ENCODE peak calls at places on chromosomes 1 and 21, in seven cellular contexts. H is SK-N-SH; E is GM20000; G is fibroblast of the aortic adventitia; Q is heart left ventricle; P is CD4-positive, alpha-beta T cell; C is HFF-Myc. M is an unnamed sample.

GRCh38 chr1:181141431-181141910 is 53.0 kb downstream of the IER5 start:
- DNase-seq in H (no peak), E (no peak), G (peak; percentile 82), Q (no peak), P (no peak), C (no peak), M (no peak)

GRCh38 chr1:159214149-159214760 is 9.6 kb downstream of the ACKR1 start:
- DNase-seq in H (peak; percentile 65), E (peak; percentile 53), G (peak; percentile 48), Q (no peak), P (peak; percentile 10), C (peak; percentile 10), M (peak; percentile 32)

GRCh38 chr1:187037973-187038553 is 209.3 kb downstream of the PLA2G4A start:
- DNase-seq in H (no peak), E (no peak), G (no peak), Q (no peak), P (no peak), C (no peak), M (no peak)

GRCh38 chr1:11384170-11384554 is 94.8 kb upstream of the DISP3 start:
- DNase-seq in H (no peak), E (no peak), G (no peak), Q (no peak), P (no peak), C (peak; percentile 38), M (no peak)

GRCh38 chr21:26769613-26770188 is 75.5 kb downstream of the ADAMTS1 start:
- DNase-seq in H (peak; percentile 40), E (no peak), G (peak; percentile 83), Q (no peak), P (no peak), C (no peak), M (no peak)

GRCh38 chr1:160078392-160079195 is 2.7 kb upstream of the KCNJ9 start:
- DNase-seq in H (peak; percentile 68), E (peak; percentile 82), G (peak; percentile 15), Q (no peak), P (peak; percentile 40), C (no peak), M (no peak)

GRCh38 chr21:17577701-17578100 is 35.0 kb downstream of the BTG3 start:
- DNase-seq in H (no peak), E (no peak), G (no peak), Q (no peak), P (no peak), C (no peak), M (no peak)

GRCh38 chr1:67632811-67633478 is 52.1 kb upstream of the GADD45A start:
- DNase-seq in H (peak; percentile 12), E (no peak), G (no peak), Q (no peak), P (no peak), C (no peak), M (no peak)

GRCh38 chr1:40770296-40771070 is 13.1 kb upstream of the KCNQ4 start:
- DNase-seq in H (no peak), E (no peak), G (no peak), Q (no peak), P (no peak), C (no peak), M (no peak)
- TF ChIP-seq CTCF in H (no peak), E (no peak), G (no peak), Q (no peak), P (no peak), C (no peak), M (peak; percentile 8)

GRCh38 chr21:33036430-33037162 is 10.9 kb downstream of the OLIG2 start:
- DNase-seq in H (no peak), E (peak; percentile 51), G (peak; percentile 58), Q (no peak), P (no peak), C (peak; percentile 19), M (no peak)
- TF ChIP-seq CTCF in H (no peak), E (no peak), G (no peak), Q (no peak), P (no peak), C (no peak), M (no peak)

DNA sequence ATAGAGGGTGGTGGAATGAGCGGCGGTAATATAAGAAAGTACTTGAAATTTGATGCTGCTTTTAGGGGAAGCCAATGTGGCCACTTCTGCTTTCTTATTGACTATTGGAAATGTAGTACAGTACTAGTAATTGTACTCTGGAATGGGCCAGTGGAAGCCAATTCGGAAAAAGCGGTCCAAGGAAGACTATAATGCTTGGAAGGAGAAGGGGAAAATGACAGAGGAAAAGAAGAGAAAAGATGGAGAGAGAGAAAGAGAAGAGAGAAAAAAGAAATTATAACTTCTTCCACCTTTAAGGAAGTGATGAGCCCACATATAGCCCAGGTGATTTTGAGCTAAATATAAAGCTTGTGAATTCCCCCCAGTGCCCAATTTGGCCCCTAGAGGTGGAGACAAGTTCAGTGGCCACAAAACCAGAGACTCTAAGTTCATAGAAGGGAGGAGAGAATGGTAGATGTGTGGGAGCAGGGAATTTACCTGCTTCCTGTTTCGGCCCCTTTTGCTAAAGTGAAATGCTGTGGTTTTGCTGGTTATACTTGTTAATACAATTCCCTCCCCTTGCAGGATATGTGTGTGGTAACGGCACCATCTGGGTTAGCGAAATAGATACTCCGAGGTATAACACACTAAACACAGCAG is 35.7 kb upstream of the DUSP10 start:
- DNase-seq in H (no peak), E (peak; percentile 56), G (no peak), Q (no peak), P (no peak), C (no peak), M (no peak)
- TF ChIP-seq CTCF in H (no peak), E (no peak), G (no peak), Q (no peak), P (no peak), C (no peak), M (no peak)

GRCh38 chr1:18511469-18511997 is 30.8 kb downstream of the KLHDC7A start:
- DNase-seq in H (peak; percentile 49), E (no peak), G (no peak), Q (no peak), P (no peak), C (no peak), M (no peak)
- TF ChIP-seq CTCF in H (no peak), E (no peak), G (no peak), Q (no peak), P (no peak), C (no peak), M (no peak)

GRCh38 chr1:39088658-39089057 is 62.5 kb downstream of the NDUFS5 start:
- DNase-seq in H (no peak), E (no peak), G (no peak), Q (no peak), P (no peak), C (no peak), M (no peak)
- TF ChIP-seq CTCF in H (no peak), E (no peak), G (no peak), Q (no peak), P (no peak), C (no peak), M (no peak)

GRCh38 chr1:226568077-226568831 is 19.7 kb downstream of the STUM start:
- DNase-seq in H (peak; percentile 62), E (no peak), G (peak; percentile 74), Q (no peak), P (no peak), C (no peak), M (no peak)

GRCh38 chr1:226568975-226569741 is 20.6 kb downstream of the STUM start:
- DNase-seq in H (no peak), E (no peak), G (no peak), Q (no peak), P (no peak), C (no peak), M (no peak)

GRCh38 chr1:226572325-226572726 is 23.8 kb downstream of the STUM start:
- DNase-seq in H (no peak), E (no peak), G (no peak), Q (no peak), P (no peak), C (no peak), M (no peak)

GRCh38 chr1:226571901-226572300 is 23.3 kb downstream of the STUM start:
- DNase-seq in H (no peak), E (no peak), G (no peak), Q (no peak), P (no peak), C (no peak), M (no peak)

DNA sequence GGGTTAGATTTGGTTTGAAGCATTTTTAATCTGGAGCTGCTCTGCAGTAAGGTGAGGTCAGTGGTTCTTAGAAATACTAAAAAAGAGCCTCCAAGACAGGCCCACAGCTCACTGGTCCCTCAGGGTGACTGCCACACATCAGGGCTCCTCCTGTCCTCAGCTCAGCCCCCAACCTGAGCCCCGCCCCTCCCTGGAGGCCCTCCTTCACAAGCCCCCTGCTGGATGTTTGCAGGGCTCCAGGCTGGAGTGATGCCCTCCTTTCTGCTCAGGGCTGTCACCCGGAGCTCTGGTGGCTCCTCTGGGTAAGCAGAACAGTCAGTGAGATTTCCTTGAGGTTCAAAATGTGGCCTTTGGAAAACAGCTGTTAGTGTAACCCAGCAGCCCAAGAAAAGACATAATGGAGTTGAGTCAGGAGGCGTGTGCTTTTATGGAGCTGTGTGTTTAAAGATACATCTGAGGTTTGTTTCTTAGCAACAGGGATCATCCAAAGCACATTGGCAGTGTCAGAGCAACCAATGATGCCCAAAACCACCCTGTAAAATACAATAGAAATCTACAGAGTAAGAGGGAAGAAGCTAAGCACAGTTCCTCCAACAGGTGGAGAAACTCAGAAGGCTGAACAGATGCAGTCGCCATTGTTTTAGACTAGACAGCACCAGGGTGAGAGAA is 21.4 kb downstream of the STUM start:
- DNase-seq in H (peak; percentile 72), E (peak; percentile 37), G (no peak), Q (no peak), P (no peak), C (no peak), M (peak; percentile 36)
- TF ChIP-seq CTCF in H (peak; percentile 41), E (no peak), G (peak; percentile 25), Q (no peak), P (no peak), C (peak; percentile 44), M (peak; percentile 57)

GRCh38 chr1:24391882-24392603 is 21.5 kb downstream of the STPG1 start:
- DNase-seq in H (peak; percentile 72), E (peak; percentile 73), G (peak; percentile 49), Q (peak; percentile 63), P (peak; percentile 50), C (no peak), M (peak; percentile 56)

GRCh38 chr1:24393892-24394291 is 19.7 kb downstream of the STPG1 start:
- DNase-seq in H (no peak), E (no peak), G (peak; percentile 68), Q (no peak), P (no peak), C (no peak), M (no peak)

GRCh38 chr1:24390924-24391782 is 22.4 kb downstream of the STPG1 start:
- DNase-seq in H (peak; percentile 78), E (peak; percentile 69), G (peak; percentile 89), Q (peak; percentile 80), P (peak; percentile 53), C (peak; percentile 56), M (peak; percentile 56)

GRCh38 chr1:24392982-24393645 is 20.5 kb downstream of the STPG1 start:
- DNase-seq in H (no peak), E (no peak), G (no peak), Q (no peak), P (no peak), C (no peak), M (no peak)

DNA sequence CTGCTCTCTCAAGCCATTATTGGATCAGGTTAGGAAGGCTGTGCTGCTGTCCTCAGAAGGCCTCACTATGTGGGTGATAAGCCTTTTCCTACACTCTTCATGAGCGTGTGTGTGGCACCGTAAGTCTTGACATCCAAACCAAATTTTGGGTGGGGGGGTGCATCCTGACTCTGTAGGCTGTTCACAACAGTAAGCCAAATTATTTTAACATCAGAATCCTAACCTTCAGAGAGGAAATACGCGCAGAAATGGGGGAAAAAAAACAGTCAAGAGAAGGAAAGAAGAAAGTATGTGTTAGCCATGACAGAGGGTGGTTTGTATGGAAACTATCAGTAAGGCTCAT is 21.0 kb downstream of the STPG1 start:
- DNase-seq in H (no peak), E (no peak), G (no peak), Q (no peak), P (no peak), C (no peak), M (no peak)
- TF ChIP-seq CTCF in H (no peak), E (no peak), G (no peak), Q (peak; percentile 15), P (no peak), C (no peak), M (no peak)